ENCODE peak calls at places on chromosomes 5 and 9, in seven cellular contexts. M, X, D, H, T, P and N are unnamed samples.

GRCh38 chr5:14298126-14298847 is 155.1 kb downstream of the TRIO start:
- DNase-seq in H (no peak), X (no peak), M (peak; percentile 29), T (no peak), D (no peak), P (peak; percentile 34), N (no peak)

GRCh38 chr5:148653840-148654781 is at the start of gene HTR4:
- DNase-seq in H (no peak), D (no peak), X (no peak), T (peak; percentile 71), M (no peak), P (no peak), N (peak; percentile 15)

GRCh38 chr9:113148996-113149960 is 1.5 kb upstream of the SLC31A2 start:
- DNase-seq in D (no peak), X (no peak), M (no peak), T (no peak), H (no peak), P (no peak), N (no peak)

GRCh38 chr5:131932235-131932634 is 13.2 kb downstream of the MEIKIN start:
- DNase-seq in P (no peak), H (no peak), D (no peak), M (no peak), X (no peak), T (no peak), N (no peak)

GRCh38 chr5:138849439-138849838 is 25.7 kb downstream of the LRRTM2 start:
- DNase-seq in H (no peak), T (no peak), P (no peak), M (no peak), D (no peak), X (no peak), N (no peak)

GRCh38 chr5:140312067-140312790 is 9.3 kb upstream of the PFDN1 start:
- DNase-seq in D (peak; percentile 57), P (peak; percentile 65), X (peak; percentile 95), H (no peak), T (no peak), M (peak; percentile 71), N (peak; percentile 97)

GRCh38 chr5:141623197-141623596 is 4.4 kb upstream of the DIAPH1 start:
- DNase-seq in D (no peak), X (no peak), H (no peak), T (no peak), M (no peak), P (no peak), N (no peak)

GRCh38 chr9:73565833-73566465 is 414.3 kb downstream of the ANXA1 start:
- DNase-seq in D (peak; percentile 44), P (no peak), X (peak; percentile 64), H (no peak), M (no peak), T (no peak), N (peak; percentile 25)